ENCODE peak calls at places on chromosomes 3 and 15, in five cellular contexts. F is transverse colon, E is brain microvascular endothelial cell, W is stomach, A is right atrium auricular region. M is an unnamed sample.

GRCh38 chr3:176032043-176032442 is 1165.2 kb downstream of the TBL1XR1 start:
- DNase-seq in E (no peak), W (no peak), F (no peak), A (no peak), M (no peak)

GRCh38 chr3:18007980-18008379 is 265.5 kb upstream of the TBC1D5 start:
- DNase-seq in W (no peak), A (no peak), F (no peak), E (peak), M (no peak)

GRCh38 chr15:55221090-55222011 is 24.6 kb upstream of the RSL24D1 start:
- DNase-seq in A (peak), F (no peak), W (no peak), E (peak), M (peak)

GRCh38 chr15:61099030-61099800 is 129.9 kb downstream of the RORA start:
- DNase-seq in E (peak), W (no peak), A (no peak), F (no peak), M (no peak)

GRCh38 chr3:30293621-30294240 is 312.7 kb upstream of the TGFBR2 start:
- DNase-seq in W (no peak), E (peak), A (no peak), F (no peak), M (no peak)

GRCh38 chr15:72229076-72229946 is 1.7 kb downstream of the PKM start:
- DNase-seq in E (no peak), F (no peak), W (no peak), A (no peak), M (peak)

GRCh38 chr3:161014997-161015749 is 90.0 kb downstream of the B3GALNT1 start:
- DNase-seq in A (no peak), E (no peak), W (no peak), F (no peak), M (no peak)

GRCh38 chr15:29435811-29436210 is 166.2 kb upstream of the NSMCE3 start:
- DNase-seq in A (no peak), F (no peak), W (no peak), E (no peak), M (no peak)

GRCh38 chr15:67981118-67981685 is 72.9 kb upstream of the PIAS1 start:
- DNase-seq in F (no peak), E (no peak), W (no peak), A (no peak), M (no peak)

GRCh38 chr3:152595975-152596832 is 238.7 kb upstream of the P2RY1 start:
- DNase-seq in A (no peak), E (peak), F (peak), W (peak), M (peak)

GRCh38 chr15:62782896-62783295 is 259.7 kb upstream of the TPM1 start:
- DNase-seq in A (no peak), E (no peak), F (no peak), W (no peak), M (no peak)

GRCh38 chr3:67691926-67692325 is 37.5 kb upstream of the SUCLG2 start:
- DNase-seq in E (no peak), W (no peak), A (no peak), F (no peak), M (no peak)

GRCh38 chr15:27872355-27872754 is 226.8 kb downstream of the OCA2 start:
- DNase-seq in W (no peak), F (no peak), E (no peak), A (no peak), M (no peak)

GRCh38 chr3:8491246-8491645 is 10.4 kb upstream of the LMCD1 start:
- DNase-seq in F (no peak), E (no peak), W (no peak), A (no peak), M (no peak)

GRCh38 chr3:141795311-141795710 is 32.1 kb downstream of the GRK7 start:
- DNase-seq in F (no peak), E (no peak), A (no peak), W (no peak), M (peak)

GRCh38 chr3:173733029-173733652 is 335.6 kb downstream of the NLGN1 start:
- DNase-seq in E (peak), A (no peak), W (no peak), F (no peak), M (peak)

GRCh38 chr15:84748274-84749110 is at the start of gene ZNF592:
- DNase-seq in W (peak), A (peak), F (peak), E (peak), M (no peak)

GRCh38 chr3:174206607-174207192 is 652.4 kb upstream of the NAALADL2 start:
- DNase-seq in A (no peak), W (no peak), E (no peak), F (no peak), M (no peak)

GRCh38 chr3:97658670-97659285 is 105.8 kb upstream of the ARL6 start:
- DNase-seq in W (no peak), A (no peak), E (no peak), F (no peak), M (peak)

GRCh38 chr15:38670142-38671002 is 105.8 kb upstream of the RASGRP1 start:
- DNase-seq in W (no peak), E (no peak), F (peak), A (no peak), M (peak)

GRCh38 chr15:72271895-72272212 is 500 bp downstream of the PARP6 start:
- DNase-seq in E (peak), W (no peak), F (no peak), A (peak), M (no peak)

GRCh38 chr3:193211984-193212383 is 29.0 kb upstream of the PLAAT1 start:
- DNase-seq in W (no peak), A (no peak), E (no peak), F (no peak), M (no peak)

GRCh38 chr3:27479816-27480543 is 4.2 kb downstream of the SLC4A7 start:
- DNase-seq in E (no peak), W (no peak), F (no peak), A (no peak), M (peak)
- H3K4me3 ChIP-seq in E (no peak), W (no peak), F (no peak), A (no peak), M (no peak)

GRCh38 chr3:134406331-134407246 is 32.3 kb upstream of the AMOTL2 start:
- DNase-seq in F (peak), E (no peak), A (no peak), W (peak), M (no peak)
- H3K4me3 ChIP-seq in F (peak), E (peak), A (peak), W (peak), M (no peak)

DNA sequence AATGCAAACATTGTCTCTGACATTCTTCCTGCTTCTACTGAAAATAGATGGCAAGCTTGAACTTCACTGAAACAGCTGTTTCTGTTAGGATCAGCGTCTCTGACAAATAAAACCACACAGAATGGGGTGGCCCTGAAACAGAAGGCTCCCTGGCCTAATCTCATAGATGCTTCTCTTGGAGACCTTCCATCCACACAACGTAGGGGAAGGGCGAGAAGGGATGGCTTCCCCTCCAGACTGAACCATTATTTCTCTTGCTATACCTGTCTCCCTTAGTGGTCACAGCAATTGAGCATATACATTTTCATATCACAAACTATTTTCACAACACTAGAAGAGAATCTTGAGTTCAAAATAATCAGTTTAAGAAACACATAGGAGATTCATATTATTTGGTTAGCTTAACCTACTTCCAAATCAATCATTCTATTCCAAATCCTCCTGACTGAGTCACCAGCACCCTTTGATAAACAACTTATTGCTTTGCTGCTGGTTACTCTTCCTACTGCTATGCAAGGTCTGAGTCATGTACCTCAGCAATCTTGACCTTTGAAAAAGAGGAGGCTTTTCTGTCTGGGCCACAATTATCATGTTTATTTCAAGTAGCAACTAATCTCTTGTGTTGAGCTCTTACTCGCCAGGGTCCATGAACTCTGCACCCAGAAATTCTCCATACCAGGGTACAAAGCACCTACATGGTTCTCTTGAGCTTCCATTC is 45.5 kb downstream of the CBLB start:
- DNase-seq in A (no peak), E (peak), W (no peak), F (no peak), M (no peak)
- H3K4me3 ChIP-seq in A (no peak), E (no peak), W (no peak), F (no peak), M (no peak)

GRCh38 chr3:112018712-112019111 is 15.8 kb upstream of the TMPRSS7 start:
- DNase-seq in A (no peak), F (no peak), W (no peak), E (no peak), M (no peak)
- H3K4me3 ChIP-seq in A (no peak), F (no peak), W (no peak), E (no peak), M (no peak)

DNA sequence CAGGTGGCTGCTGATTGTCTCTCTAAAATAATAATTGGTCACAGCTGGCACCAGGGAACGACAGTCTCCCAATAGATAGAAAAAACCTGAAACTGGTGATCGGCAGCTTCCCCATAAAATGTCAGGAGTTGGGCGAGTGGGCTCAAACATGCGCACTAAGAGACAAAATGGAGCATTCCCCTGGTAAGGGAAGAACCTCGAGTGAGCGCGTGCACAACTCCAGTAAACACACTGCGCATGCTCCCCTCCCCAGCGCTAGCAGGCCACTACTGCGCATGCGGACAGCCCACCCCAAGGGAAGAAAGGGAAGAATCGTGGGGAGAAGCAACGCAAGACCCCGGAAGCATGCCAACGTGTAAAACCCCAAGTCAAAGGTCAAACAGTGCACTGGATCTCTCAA is 7.7 kb upstream of the STARD5 start:
- DNase-seq in F (no peak), A (no peak), E (no peak), W (no peak), M (no peak)
- H3K4me3 ChIP-seq in F (no peak), A (no peak), E (no peak), W (no peak), M (no peak)

DNA sequence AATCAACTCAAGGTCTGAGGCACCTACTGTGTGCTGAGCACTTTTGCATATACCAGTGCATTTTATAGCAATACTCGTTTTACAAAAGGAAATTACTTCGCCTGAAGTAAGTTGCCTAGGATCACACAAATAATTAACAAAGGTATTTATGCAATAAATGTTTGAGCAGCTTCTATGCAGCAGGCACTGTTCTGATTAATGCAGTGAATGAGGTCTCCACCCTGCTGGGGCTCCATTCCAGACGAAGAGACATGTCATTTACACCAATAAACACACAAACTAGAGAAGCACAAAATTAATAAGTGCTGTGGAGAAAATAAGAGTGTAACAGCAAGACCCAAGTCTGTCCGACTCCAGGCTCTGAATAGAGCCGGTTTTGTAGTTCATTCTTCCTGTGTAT is 17.5 kb downstream of the NOX5 start:
- DNase-seq in E (no peak), A (no peak), W (no peak), F (no peak), M (no peak)
- H3K4me3 ChIP-seq in E (peak), A (no peak), W (peak), F (no peak), M (no peak)

GRCh38 chr15:81869161-81869928 is 176.5 kb downstream of the MEX3B start:
- DNase-seq in W (no peak), F (no peak), A (no peak), E (no peak), M (no peak)
- H3K4me3 ChIP-seq in W (no peak), F (no peak), A (no peak), E (no peak), M (no peak)

GRCh38 chr3:54954019-54954418 is 26.2 kb upstream of the LRTM1 start:
- DNase-seq in W (no peak), F (no peak), A (no peak), E (peak), M (no peak)
- H3K4me3 ChIP-seq in W (no peak), F (no peak), A (no peak), E (no peak), M (no peak)

M was measured in Jurkat, Clone E6-1.